ENCODE peak calls at places on chromosomes 5 and 9, in nine cellular contexts. K is thoracic aorta; G is left lung; C is heart right ventricle; J is A549; P is fibroblast of lung; H is left ventricle myocardium inferior; L is tibial artery; I is CD8-positive, alpha-beta T cell. X is an unnamed sample. For H3K4me1 and H3K9me3, the result is how much of the 10 kb centered on the place peaks cover.

GRCh38 chr5:41270423-41271251 is 57.3 kb upstream of the C6 start:
- DNase-seq in H (peak), J (peak), K (no peak), C (no peak), L (no peak), I (no peak), G (no peak), P (peak), X (no peak)

GRCh38 chr9:114953016-114953415 is 22.6 kb upstream of the TNFSF8 start:
- DNase-seq in P (no peak), C (no peak), G (no peak), K (no peak), H (no peak), I (no peak), L (no peak), J (no peak), X (no peak)

GRCh38 chr5:133456933-133457402 is 155.4 kb downstream of the FSTL4 start:
- DNase-seq in H (no peak), K (no peak), J (no peak), P (no peak), I (no peak), C (no peak), L (no peak), G (no peak), X (no peak)

GRCh38 chr9:124941689-124942561 is 1.0 kb upstream of the GOLGA1 start:
- DNase-seq in K (no peak), I (peak), C (peak), G (peak), P (peak), H (peak), L (peak), J (peak), X (peak)

GRCh38 chr9:115276621-115277020 is 158.7 kb upstream of the TNC start:
- DNase-seq in H (no peak), G (no peak), P (peak), J (no peak), L (no peak), K (no peak), I (no peak), C (no peak), X (no peak)

GRCh38 chr9:113178087-113178486 is 27.3 kb downstream of the SLC31A2 start:
- DNase-seq in G (no peak), I (no peak), P (peak), L (no peak), H (no peak), J (no peak), C (no peak), K (no peak), X (no peak)

GRCh38 chr9:115142090-115142489 is 24.1 kb upstream of the TNC start:
- DNase-seq in G (no peak), K (no peak), C (no peak), L (no peak), J (no peak), H (no peak), I (no peak), P (no peak), X (no peak)

GRCh38 chr9:89579741-89580395 is 24.9 kb upstream of the GADD45G start:
- DNase-seq in I (peak), L (no peak), H (no peak), J (no peak), C (no peak), G (no peak), P (no peak), K (no peak), X (no peak)

GRCh38 chr5:95591490-95591901 is 28.4 kb upstream of the GPR150 start:
- DNase-seq in G (no peak), L (no peak), I (no peak), C (no peak), H (no peak), J (no peak), K (no peak), P (peak), X (no peak)

GRCh38 chr5:121503111-121503840 is 348.4 kb upstream of the FTMT start:
- DNase-seq in H (peak), J (no peak), K (no peak), I (no peak), G (peak), P (no peak), C (no peak), L (no peak), X (peak)

GRCh38 chr5:170361600-170361999 is 27.6 kb downstream of the KCNMB1 start:
- DNase-seq in G (no peak), I (no peak), C (no peak), J (no peak), H (no peak), L (no peak), P (no peak), K (no peak), X (no peak)

GRCh38 chr5:158553195-158553945 is 546.3 kb downstream of the EBF1 start:
- DNase-seq in P (peak), K (no peak), I (no peak), H (peak), J (no peak), G (peak), L (no peak), C (no peak), X (no peak)

GRCh38 chr5:61768692-61769281 is 436.7 kb downstream of the ZSWIM6 start:
- DNase-seq in J (peak), G (no peak), C (no peak), K (no peak), L (no peak), I (no peak), H (no peak), P (peak), X (no peak)

GRCh38 chr5:151239237-151239861 is 13.6 kb upstream of the GM2A start:
- DNase-seq in L (peak), K (no peak), P (peak), J (peak), I (peak), G (peak), C (peak), H (peak), X (peak)

GRCh38 chr5:132543472-132544201 is at the start of gene IL5:
- DNase-seq in J (no peak), C (no peak), G (no peak), L (no peak), P (no peak), K (no peak), I (no peak), H (no peak), X (no peak)

GRCh38 chr5:167295686-167296015 is 995.8 kb upstream of the WWC1 start:
- DNase-seq in P (peak), C (no peak), G (no peak), I (no peak), L (no peak), J (no peak), K (no peak), H (no peak), X (no peak)

GRCh38 chr9:127426756-127427155 is 2.6 kb downstream of the ZNF79 start:
- DNase-seq in K (no peak), G (no peak), L (no peak), C (no peak), J (no peak), I (no peak), P (no peak), H (no peak), X (no peak)

GRCh38 chr5:67204821-67205220 is 8.2 kb upstream of the CD180 start:
- DNase-seq in J (no peak), I (no peak), L (no peak), G (no peak), H (no peak), K (no peak), P (no peak), C (no peak), X (no peak)

GRCh38 chr9:84917366-84918063 is 248.0 kb downstream of the NTRK2 start:
- DNase-seq in C (no peak), K (no peak), P (no peak), H (no peak), J (no peak), I (no peak), L (no peak), G (no peak), X (no peak)

GRCh38 chr9:34254141-34254913 is 74.7 kb downstream of the KIF24 start:
- DNase-seq in L (no peak), I (no peak), G (no peak), P (peak), K (no peak), J (peak), C (no peak), H (peak), X (no peak)

GRCh38 chr9:126788631-126789349 is 16.1 kb upstream of the ZBTB43 start:
- DNase-seq in L (no peak), I (no peak), K (no peak), H (no peak), J (peak), C (no peak), G (no peak), P (peak), X (peak)

GRCh38 chr5:144203750-144204596 is 33.3 kb downstream of the KCTD16 start:
- DNase-seq in K (no peak), G (no peak), C (no peak), I (peak), J (no peak), H (no peak), L (no peak), P (peak), X (no peak)

GRCh38 chr5:107604990-107605389 is 65.7 kb downstream of the EFNA5 start:
- DNase-seq in H (no peak), J (no peak), I (no peak), G (no peak), L (no peak), K (no peak), P (peak), C (no peak), X (no peak)

GRCh38 chr9:5459289-5459829 is 9.0 kb downstream of the CD274 start:
- DNase-seq in H (no peak), C (no peak), G (no peak), L (no peak), K (no peak), P (peak), I (no peak), J (no peak), X (no peak)

GRCh38 chr9:110255417-110256141 is 728 bp downstream of the TXN start:
- DNase-seq in C (peak), L (peak), G (peak), H (peak), K (peak), J (no peak), I (peak), P (peak), X (peak)

GRCh38 chr5:11000517-11001353 is 239.7 kb upstream of the DAP start:
- DNase-seq in G (no peak), I (no peak), P (peak), C (no peak), H (no peak), J (no peak), L (no peak), K (no peak), X (no peak)

GRCh38 chr9:81686614-81687520 is 2.5 kb downstream of the TLE1 start:
- DNase-seq in L (peak), I (peak), C (peak), H (peak), G (peak), K (peak), P (peak), J (peak), X (peak)

GRCh38 chr5:119271758-119272730 is 83.8 kb upstream of the TNFAIP8 start:
- DNase-seq in H (no peak), J (no peak), C (no peak), G (no peak), L (no peak), K (no peak), I (no peak), P (no peak), X (no peak)
- H3K4me1 ChIP-seq in H (half or more), J (half or more), C (under half), G (half or more), L (under half), K (half or more), I (half or more), P (under half), X (half or more)

GRCh38 chr9:119114681-119115080 is 254.6 kb downstream of the BRINP1 start:
- DNase-seq in P (no peak), L (no peak), C (no peak), G (no peak), K (no peak), I (no peak), H (no peak), J (no peak), X (no peak)
- H3K9me3 ChIP-seq in P (under half), L (under half), C (under half), G (under half), K (under half), I (under half), H (under half), J (under half), X (under half)

GRCh38 chr9:101449071-101449721 is 13.6 kb upstream of the ALDOB start:
- DNase-seq in K (peak), C (peak), I (peak), J (peak), G (peak), L (peak), P (peak), H (peak), X (peak)
- TF ChIP-seq CTCF in K (peak), C (peak), I (peak), J (peak), G (peak), L (peak), P (peak), H (peak), X (peak)

GRCh38 chr9:133877327-133877726 is 114.8 kb downstream of the VAV2 start:
- DNase-seq in G (no peak), P (no peak), L (no peak), J (no peak), H (no peak), C (no peak), K (no peak), I (no peak), X (no peak)
- H3K4me1 ChIP-seq in G (under half), P (under half), L (under half), J (half or more), H (under half), C (under half), K (under half), I (under half), X (under half)

GRCh38 chr9:11338130-11338529 is 725.3 kb upstream of the PTPRD start:
- DNase-seq in C (no peak), L (no peak), J (no peak), G (no peak), H (no peak), P (no peak), I (no peak), K (no peak), X (no peak)
- H3K9me3 ChIP-seq in C (under half), L (under half), J (under half), G (under half), H (under half), P (under half), I (under half), K (under half), X (under half)

GRCh38 chr9:121038452-121039203 is 11.4 kb downstream of the C5 start:
- DNase-seq in C (no peak), G (no peak), I (no peak), H (no peak), P (no peak), L (no peak), K (no peak), J (no peak), X (no peak)

GRCh38 chr9:121029469-121029868 is 20.6 kb downstream of the C5 start:
- DNase-seq in L (no peak), C (no peak), P (no peak), G (no peak), J (no peak), K (no peak), H (no peak), I (no peak), X (no peak)

DNA sequence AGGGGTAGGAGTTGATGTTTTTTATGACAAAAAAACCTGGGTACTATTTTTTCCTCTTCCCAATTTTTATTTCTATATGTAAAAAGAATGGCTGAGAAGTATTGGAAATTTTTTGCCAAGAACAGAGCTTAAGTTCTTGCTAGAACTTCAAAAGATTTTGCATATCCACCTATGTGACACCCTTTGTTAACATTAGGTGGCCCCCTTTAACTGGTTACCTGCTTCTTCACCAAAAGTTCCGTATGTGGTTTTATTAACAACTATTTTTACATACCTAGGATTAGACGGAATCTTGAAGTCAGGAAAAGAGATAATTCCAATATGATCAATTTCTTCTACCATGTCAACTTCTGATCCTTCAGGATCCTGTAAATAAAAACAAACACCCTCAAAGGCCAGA is 15.5 kb downstream of the C5 start:
- DNase-seq in I (no peak), J (no peak), C (no peak), K (no peak), H (no peak), G (no peak), P (no peak), L (no peak), X (no peak)
- TF ChIP-seq CTCF in I (no peak), J (peak), C (no peak), K (no peak), H (no peak), G (no peak), P (no peak), L (no peak), X (no peak)

DNA sequence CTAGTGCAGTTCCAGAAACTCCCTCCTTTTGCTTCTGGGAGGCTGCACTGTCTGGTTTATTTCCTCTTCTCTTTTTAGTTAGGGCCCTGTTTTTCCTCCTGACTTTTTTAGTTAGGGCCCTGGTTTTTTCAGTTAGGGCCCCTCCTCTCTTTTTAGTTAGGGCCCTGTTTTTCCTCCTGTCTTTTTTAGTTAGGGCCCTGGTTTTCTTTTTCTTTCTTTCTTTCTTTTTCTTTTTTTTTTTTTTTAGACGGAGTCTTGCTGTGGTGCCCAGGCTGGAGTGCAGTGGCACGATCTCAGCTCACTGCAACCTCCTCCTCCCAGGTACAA is 15.1 kb downstream of the GSN start:
- DNase-seq in G (no peak), I (no peak), L (no peak), P (no peak), K (no peak), C (no peak), J (no peak), H (no peak), X (no peak)
- H3K4me1 ChIP-seq in G (half or more), I (under half), L (half or more), P (half or more), K (half or more), C (half or more), J (half or more), H (half or more), X (half or more)

DNA sequence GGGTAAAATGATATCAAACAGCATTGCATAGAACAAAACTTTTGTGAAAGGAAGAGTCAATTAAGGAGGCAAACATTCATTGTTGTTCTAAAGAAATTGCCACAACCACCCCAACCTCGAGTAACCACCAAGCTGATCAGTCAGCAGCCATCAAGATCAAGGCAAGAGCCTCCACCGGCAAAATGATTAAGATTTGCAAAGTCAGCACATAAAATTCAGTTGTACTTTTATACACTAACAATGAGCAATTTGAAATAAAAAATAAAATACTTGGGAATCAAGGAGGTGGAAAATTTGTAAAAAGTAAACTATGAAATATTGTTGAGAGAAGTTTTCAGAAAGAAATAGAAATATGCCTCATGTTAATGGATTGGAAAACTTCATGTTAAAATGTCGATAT is 1118.5 kb downstream of the PTPRD start:
- DNase-seq in C (no peak), J (no peak), I (no peak), G (no peak), L (no peak), K (no peak), H (no peak), P (no peak), X (no peak)
- H3K9me3 ChIP-seq in C (under half), J (under half), I (under half), G (under half), L (under half), K (under half), H (half or more), P (under half), X (under half)

DNA sequence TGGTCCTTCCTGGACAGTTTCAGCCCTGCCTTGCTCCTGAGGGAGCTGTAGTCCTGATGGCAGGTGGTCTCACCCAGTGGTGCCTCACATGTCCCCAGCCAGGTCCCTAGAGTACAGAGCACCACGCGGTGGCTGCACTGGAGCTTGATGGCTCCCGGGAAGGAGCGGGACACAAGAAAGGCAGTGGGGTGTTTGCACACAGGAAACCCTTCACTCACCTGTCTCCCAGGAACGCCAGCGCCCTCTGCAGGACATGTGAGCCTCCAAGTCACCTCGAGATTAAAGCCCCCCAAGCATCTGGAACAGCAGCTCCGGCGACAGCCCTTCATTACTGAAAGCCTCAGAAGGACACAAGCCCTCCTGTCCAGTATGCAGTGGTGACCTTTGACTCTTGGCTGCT is 19.9 kb upstream of the TMEM250 start:
- DNase-seq in J (no peak), G (no peak), C (no peak), K (no peak), L (no peak), I (peak), P (peak), H (no peak), X (no peak)
- TF ChIP-seq CTCF in J (peak), G (no peak), C (peak), K (no peak), L (no peak), I (no peak), P (no peak), H (peak), X (no peak)